ENCODE peak calls at places on chromosomes 6 and 20, in ten cellular contexts. Z is heart right ventricle, D is A549, J is mesendoderm, B is adrenal gland, T is skeletal muscle cell, M is cardiac fibroblast, E is cardiac muscle cell, U is bronchial epithelial cell, P is ascending aorta. X is an unnamed sample.

GRCh38 chr20:47360207-47360488 is 3.6 kb upstream of the ZMYND8 start:
- DNase-seq in P (peak; percentile 85), D (peak; percentile 96), Z (peak; percentile 29), E (no peak), B (peak; percentile 55), U (peak; percentile 98), J (no peak), M (peak; percentile 87), T (peak; percentile 72), X (no peak)

GRCh38 chr6:142112451-142113061 is 20.2 kb upstream of the GJE1 start:
- DNase-seq in E (peak; percentile 89), J (peak; percentile 78), T (peak; percentile 25), D (peak; percentile 79), P (peak; percentile 79), B (peak; percentile 84), Z (peak; percentile 59), M (peak; percentile 87), U (peak; percentile 67), X (peak; percentile 67)

GRCh38 chr20:12976720-12977633 is 31.8 kb upstream of the SPTLC3 start:
- DNase-seq in T (no peak), D (no peak), U (no peak), M (no peak), J (no peak), Z (no peak), P (no peak), B (no peak), E (peak; percentile 8), X (no peak)

GRCh38 chr20:52497731-52498130 is 306.2 kb upstream of the ZFP64 start:
- DNase-seq in E (no peak), U (peak; percentile 50), J (no peak), B (no peak), Z (no peak), D (no peak), P (no peak), M (peak; percentile 53), T (no peak), X (no peak)

GRCh38 chr6:130696806-130697205 is 130.4 kb upstream of the SMLR1 start:
- DNase-seq in U (no peak), M (peak; percentile 51), J (no peak), Z (no peak), P (no peak), D (no peak), E (no peak), T (no peak), B (no peak), X (no peak)

GRCh38 chr6:11101417-11101816 is 7.8 kb downstream of the SMIM13 start:
- DNase-seq in T (no peak), B (no peak), U (no peak), D (no peak), J (no peak), Z (no peak), E (no peak), P (no peak), M (no peak), X (no peak)

GRCh38 chr20:25277051-25277801 is 29.3 kb downstream of the PYGB start:
- DNase-seq in J (no peak), M (no peak), D (no peak), B (no peak), T (no peak), Z (peak; percentile 42), U (no peak), P (peak; percentile 58), E (no peak), X (no peak)

GRCh38 chr20:50020283-50020682 is 37.5 kb downstream of the SNAI1 start:
- DNase-seq in T (no peak), P (no peak), B (no peak), M (peak; percentile 66), E (no peak), Z (no peak), U (peak; percentile 78), J (no peak), D (peak; percentile 55), X (no peak)

GRCh38 chr6:3610206-3610605 is 141.3 kb downstream of the PXDC1 start:
- DNase-seq in P (peak; percentile 5), Z (no peak), J (no peak), B (no peak), D (peak; percentile 24), T (no peak), M (peak; percentile 11), U (peak; percentile 94), E (no peak), X (no peak)

GRCh38 chr6:63573899-63574553 is 1.7 kb downstream of the LOC128125822 start:
- DNase-seq in U (peak; percentile 59), T (no peak), Z (peak; percentile 14), M (peak; percentile 74), B (peak; percentile 59), J (peak; percentile 84), E (peak; percentile 50), P (peak; percentile 69), D (peak; percentile 84), X (peak; percentile 39)

GRCh38 chr6:113416166-113416565 is 441.0 kb upstream of the MARCKS start:
- DNase-seq in D (no peak), J (no peak), B (no peak), M (peak; percentile 40), U (no peak), Z (no peak), E (no peak), T (no peak), P (no peak), X (no peak)

GRCh38 chr6:6891074-6891754 is 216.5 kb upstream of the RREB1 start:
- DNase-seq in E (no peak), J (no peak), Z (no peak), M (no peak), D (no peak), B (no peak), T (no peak), P (no peak), U (no peak), X (no peak)

GRCh38 chr6:149990672-149991402 is 27.1 kb downstream of the ULBP1 start:
- DNase-seq in J (peak; percentile 57), E (peak; percentile 37), Z (no peak), B (no peak), M (no peak), U (no peak), T (no peak), D (no peak), P (no peak), X (no peak)
- H3K4me3 ChIP-seq in J (no peak overlapping the region), E (peak overlapping the region; percentile 18), Z (peak overlapping the region; percentile 32), B (no peak overlapping the region), M (peak overlapping the region; percentile 14), U (peak overlapping the region; percentile 19), T (peak overlapping the region; percentile 41), D (peak overlapping the region; percentile 45), P (peak overlapping the region; percentile 31), X (peak overlapping the region; percentile 66)

DNA sequence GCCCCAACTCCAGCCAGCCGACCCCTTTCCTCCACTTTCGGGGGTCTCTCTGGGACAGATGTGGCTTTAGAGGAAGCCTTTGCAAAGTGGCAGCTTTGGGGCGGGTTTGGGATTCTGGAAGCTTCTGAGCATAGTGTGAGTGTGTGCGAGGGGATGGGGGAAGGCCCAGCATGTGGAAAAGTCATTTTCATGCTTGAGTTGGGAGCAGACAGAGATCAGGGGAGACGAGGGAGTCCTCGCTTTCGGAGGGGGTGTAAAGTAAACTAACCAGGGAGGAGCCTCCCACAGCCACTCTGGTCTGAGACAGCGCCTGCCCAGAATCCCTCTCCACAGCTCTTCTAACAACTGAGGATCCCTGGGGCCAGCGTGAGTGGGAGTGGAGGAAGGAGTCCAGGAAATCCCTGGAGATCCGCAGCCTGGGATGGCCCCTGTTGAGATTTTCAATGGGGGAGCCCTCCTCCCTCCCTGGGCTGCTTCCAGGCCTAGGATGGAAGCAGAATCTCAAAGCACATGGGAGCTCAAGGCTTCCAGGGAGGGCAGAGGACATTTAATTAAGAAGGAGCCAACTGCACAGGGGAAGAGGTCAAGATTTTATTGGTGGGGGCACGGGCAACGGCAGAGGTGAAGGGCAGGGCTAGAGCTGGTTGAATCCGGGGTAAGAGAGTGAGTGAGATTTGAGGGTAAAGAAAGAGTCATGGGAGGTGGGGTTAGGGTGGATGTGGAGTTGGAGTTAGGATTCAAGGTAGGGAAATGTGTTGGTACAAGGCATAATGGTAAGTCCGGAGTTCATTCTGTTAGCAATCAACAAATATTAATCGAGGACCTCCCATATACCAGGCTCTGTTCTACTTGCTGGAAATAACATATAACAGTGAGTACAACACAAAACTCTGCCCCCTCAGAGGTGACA is 102.3 kb upstream of the FOXP4 start:
- DNase-seq in M (no peak), D (no peak), E (no peak), J (peak; percentile 44), T (peak; percentile 25), Z (peak; percentile 71), P (no peak), B (peak; percentile 16), U (no peak), X (no peak)
- H3K4me3 ChIP-seq in M (no peak overlapping the region), D (no peak overlapping the region), E (no peak overlapping the region), J (no peak overlapping the region), T (no peak overlapping the region), Z (peak overlapping the region; percentile 35), P (peak overlapping the region; percentile 57), B (no peak overlapping the region), U (no peak overlapping the region), X (no peak overlapping the region)

GRCh38 chr6:111793711-111794111 is 79.5 kb downstream of the FYN start:
- DNase-seq in M (no peak), Z (no peak), B (no peak), P (no peak), J (no peak), T (no peak), U (no peak), E (no peak), D (no peak), X (no peak)

GRCh38 chr6:111792914-111793700 is 80.1 kb downstream of the FYN start:
- DNase-seq in B (no peak), M (no peak), D (no peak), U (no peak), E (no peak), J (no peak), P (no peak), T (no peak), Z (no peak), X (no peak)

GRCh38 chr6:111791415-111791814 is 81.8 kb downstream of the FYN start:
- DNase-seq in E (no peak), D (no peak), T (no peak), Z (no peak), U (no peak), P (no peak), J (no peak), B (no peak), M (no peak), X (no peak)

GRCh38 chr6:111794300-111794699 is 79.0 kb downstream of the FYN start:
- DNase-seq in Z (no peak), U (no peak), P (no peak), B (no peak), D (no peak), T (no peak), E (no peak), M (no peak), J (no peak), X (no peak)

GRCh38 chr6:111792241-111792640 is 81.0 kb downstream of the FYN start:
- DNase-seq in T (no peak), Z (no peak), M (no peak), P (no peak), D (no peak), B (no peak), E (no peak), J (no peak), U (no peak), X (no peak)
- H3K4me3 ChIP-seq in T (no peak overlapping the region), Z (no peak overlapping the region), M (no peak overlapping the region), P (no peak overlapping the region), D (no peak overlapping the region), B (no peak overlapping the region), E (no peak overlapping the region), J (no peak overlapping the region), U (no peak overlapping the region), X (no peak overlapping the region)

DNA sequence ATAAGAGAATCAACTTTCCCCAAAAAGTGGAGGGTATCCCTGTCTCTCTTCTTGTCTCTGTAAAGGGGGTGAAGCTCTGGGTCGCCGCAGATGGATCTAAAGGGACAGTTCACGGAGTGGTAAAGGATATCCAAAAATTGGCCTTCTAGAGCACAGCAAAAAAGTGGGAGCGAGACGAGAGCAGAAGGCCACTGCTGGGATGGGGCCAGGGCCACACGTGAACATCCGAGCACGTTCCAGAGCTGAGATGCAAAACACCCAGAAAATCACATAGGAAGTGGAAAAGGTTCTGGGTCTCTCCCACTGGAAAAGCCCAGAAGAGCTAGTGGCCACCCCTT is 837 bp downstream of the TRAM2 start:
- DNase-seq in D (no peak), J (no peak), U (no peak), E (no peak), M (peak; percentile 56), P (no peak), B (no peak), Z (no peak), T (no peak), X (no peak)
- H3K4me3 ChIP-seq in D (peak overlapping the region; percentile 69), J (peak overlapping the region; percentile 74), U (peak overlapping the region; percentile 63), E (peak overlapping the region; percentile 92), M (peak overlapping the region; percentile 98), P (peak overlapping the region; percentile 82), B (no peak overlapping the region), Z (peak overlapping the region; percentile 97), T (peak overlapping the region; percentile 95), X (peak overlapping the region; percentile 85)

X was measured in Jurkat, Clone E6-1.